ENCODE peak calls at places on chromosome 12, in seven cellular contexts. I is A673, S is heart left ventricle, E is IMR-90, Y is ovary, X is pancreas, J is Panc1. L is an unnamed sample. For H3K4me1, the result is how much of the 10 kb centered on the place peaks cover.

GRCh38 chr12:101407054-101407437 is 526 bp downstream of the ARL1 start:
- DNase-seq in X (no peak), S (peak), E (no peak), Y (no peak), J (no peak), I (no peak), L (no peak)

GRCh38 chr12:115166698-115167315 is 482.8 kb upstream of the TBX3 start:
- DNase-seq in I (no peak), J (no peak), Y (no peak), S (no peak), X (no peak), E (peak), L (no peak)

GRCh38 chr12:72442217-72442616 is 170.0 kb downstream of the TRHDE start:
- DNase-seq in I (no peak), J (no peak), Y (no peak), X (no peak), S (no peak), E (peak), L (no peak)

GRCh38 chr12:3421191-3421590 is 69.8 kb upstream of the PRMT8 start:
- DNase-seq in E (no peak), I (no peak), J (no peak), Y (no peak), X (no peak), S (no peak), L (no peak)

GRCh38 chr12:120316798-120317257 is 10.8 kb downstream of the PLA2G1B start:
- DNase-seq in S (no peak), J (no peak), E (no peak), I (no peak), X (no peak), Y (no peak), L (no peak)

GRCh38 chr12:121189061-121189886 is 20.7 kb upstream of the P2RX4 start:
- DNase-seq in E (no peak), J (no peak), I (no peak), S (no peak), X (no peak), Y (peak), L (no peak)

GRCh38 chr12:99809921-99810320 is 162.4 kb downstream of the GARIN6 start:
- DNase-seq in S (no peak), I (no peak), X (no peak), E (no peak), J (no peak), Y (no peak), L (no peak)

GRCh38 chr12:2318286-2318685 is 265.5 kb downstream of the CACNA1C start:
- DNase-seq in E (no peak), I (no peak), J (no peak), X (no peak), Y (no peak), S (no peak), L (no peak)

GRCh38 chr12:94973202-94973601 is 30.3 kb downstream of the NDUFA12 start:
- DNase-seq in X (no peak), E (peak), Y (no peak), I (no peak), S (no peak), J (no peak), L (no peak)

GRCh38 chr12:95942106-95942531 is 295 bp downstream of the CCDC38 start:
- DNase-seq in S (no peak), Y (no peak), J (no peak), X (no peak), E (no peak), I (peak), L (no peak)

GRCh38 chr12:3004655-3005565 is 45.7 kb downstream of the TEAD4 start:
- DNase-seq in I (no peak), Y (no peak), X (no peak), E (no peak), S (no peak), J (no peak), L (no peak)

GRCh38 chr12:3040663-3041544 is 36.3 kb upstream of the TSPAN9 start:
- DNase-seq in S (peak), Y (no peak), I (no peak), J (no peak), E (no peak), X (no peak), L (no peak)

GRCh38 chr12:26971963-26972362 is 33.7 kb downstream of the FGFR1OP2 start:
- DNase-seq in X (no peak), S (no peak), J (no peak), I (no peak), E (no peak), Y (no peak), L (no peak)

GRCh38 chr12:116026346-116026745 is 251.1 kb downstream of the MED13L start:
- DNase-seq in I (no peak), X (no peak), J (no peak), S (no peak), E (no peak), Y (no peak), L (no peak)

GRCh38 chr12:76274699-76275098 is 73.5 kb downstream of the BBS10 start:
- DNase-seq in Y (no peak), J (no peak), I (no peak), X (no peak), S (no peak), E (peak), L (no peak)

GRCh38 chr12:12646483-12647072 is 34.9 kb downstream of the CREBL2 start:
- DNase-seq in Y (no peak), X (no peak), J (no peak), S (no peak), E (no peak), I (no peak), L (no peak)

GRCh38 chr12:22333751-22334695 is 484 bp downstream of the ST8SIA1 start:
- DNase-seq in E (no peak), J (no peak), Y (peak), X (no peak), I (no peak), S (peak), L (peak)

GRCh38 chr12:68467514-68467913 is 135.4 kb upstream of the MDM1 start:
- DNase-seq in S (no peak), E (no peak), Y (no peak), J (no peak), X (no peak), I (no peak), L (no peak)
- TF ChIP-seq CTCF in S (no peak), E (no peak), Y (no peak), J (no peak), X (no peak), I (no peak), L (no peak)

DNA sequence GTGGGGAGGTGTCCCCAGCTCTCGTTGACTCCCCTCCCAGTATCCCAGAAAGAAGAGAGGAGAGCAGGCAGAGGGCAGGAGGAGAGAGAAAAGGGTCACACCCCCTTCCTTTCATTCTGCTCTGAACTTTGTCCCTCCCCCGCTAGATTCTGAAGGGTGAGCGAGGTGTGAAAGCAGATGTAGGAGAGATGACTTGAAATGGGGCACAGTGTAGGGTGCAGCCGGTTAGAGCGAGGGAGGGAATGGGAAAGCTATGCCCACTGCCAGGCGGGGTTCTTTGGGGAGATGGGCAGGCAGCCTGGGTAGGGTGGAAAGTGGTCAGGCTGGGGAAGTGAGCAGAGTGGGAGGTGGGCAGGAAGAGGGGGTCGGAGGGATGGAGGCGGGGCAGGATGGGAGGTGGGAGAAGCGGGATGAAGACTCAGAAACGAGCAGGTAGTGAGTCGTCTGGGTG is 11.6 kb upstream of the CALCOCO1 start:
- DNase-seq in J (no peak), Y (no peak), S (no peak), I (no peak), X (no peak), E (no peak), L (no peak)
- H3K4me3 ChIP-seq in J (no peak), Y (no peak), S (no peak), I (peak), X (no peak), E (no peak), L (no peak)

DNA sequence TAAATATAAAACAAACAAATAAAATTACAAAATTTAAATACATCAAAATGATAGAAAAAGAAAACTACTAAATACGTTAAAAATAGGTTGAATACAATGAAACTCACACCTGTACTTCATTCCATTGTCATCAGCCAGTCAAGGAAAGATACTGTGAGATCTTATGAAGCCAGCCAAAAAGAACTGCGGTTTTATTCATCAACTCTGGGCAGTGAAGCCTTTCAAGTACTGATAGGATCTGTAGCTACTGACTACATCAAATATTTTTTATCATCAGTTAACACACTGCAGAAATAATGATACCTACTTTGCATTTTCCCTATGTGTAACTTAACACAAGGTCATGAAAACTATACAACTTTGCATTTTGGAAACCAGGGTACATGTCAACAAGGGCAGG is 46.3 kb upstream of the FAR2 start:
- DNase-seq in E (no peak), I (no peak), Y (no peak), J (no peak), S (no peak), X (no peak), L (no peak)
- H3K4me1 ChIP-seq in E (under half), I (under half), Y (under half), J (under half), S (under half), X (under half), L (under half)

GRCh38 chr12:51421266-51421884 is 3.3 kb upstream of the SLC4A8 start:
- DNase-seq in X (no peak), Y (peak), I (peak), E (peak), J (peak), S (no peak), L (no peak)
- TF ChIP-seq CTCF in X (peak), Y (no peak), I (peak), E (peak), J (peak), S (peak), L (peak)

DNA sequence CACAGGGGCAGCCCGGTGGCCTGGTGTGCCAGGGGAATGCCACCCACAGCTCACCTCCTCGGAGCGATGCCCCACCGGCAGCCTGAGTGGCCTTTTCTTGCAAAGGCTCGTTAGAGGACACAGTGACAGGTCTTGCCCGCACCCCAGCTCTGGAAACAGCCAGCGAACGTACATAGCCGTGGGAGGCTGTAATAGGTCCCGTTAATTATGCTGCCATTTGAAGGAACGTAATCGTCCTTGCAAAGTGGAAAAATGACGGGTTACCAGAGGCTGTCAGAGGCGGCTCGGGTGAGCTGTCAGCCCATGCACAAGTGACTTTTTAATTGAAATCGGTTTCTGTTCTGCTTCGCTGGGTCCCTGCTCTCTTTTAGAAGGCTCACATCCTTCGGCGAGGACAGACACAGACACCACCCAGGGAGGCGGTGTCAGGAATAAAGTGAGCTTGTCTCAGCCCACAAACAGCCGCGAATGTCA is 77.3 kb upstream of the RFLNA start:
- DNase-seq in S (no peak), X (no peak), I (peak), Y (no peak), E (no peak), J (no peak), L (no peak)
- H3K4me3 ChIP-seq in S (peak), X (no peak), I (no peak), Y (no peak), E (no peak), J (peak), L (no peak)

GRCh38 chr12:109477963-109478315 is 505 bp downstream of the UBE3B start:
- DNase-seq in S (no peak), I (no peak), E (no peak), J (no peak), X (no peak), Y (no peak), L (no peak)
- H3K4me1 ChIP-seq in S (half or more), I (under half), E (under half), J (under half), X (under half), Y (under half), L (under half)

L was measured in left lung.